ENCODE peak calls at places on chromosome 16, in eight cellular contexts. One of them, this sample, is unnamed.

GRCh38 chr16:81458149-81458669 is 13.6 kb downstream of the CMIP start:
- DNase-seq in Peyer's patch: no peak
- DNase-seq in tibial nerve: no peak
- DNase-seq in adrenal gland: no peak
- DNase-seq in GM12891: no peak
- DNase-seq in IMR-90: no peak
- DNase-seq in A549: no peak
- DNase-seq in stomach: no peak
- DNase-seq in this sample: no peak

GRCh38 chr16:67186550-67186950 is 2.8 kb upstream of the MATCAP1 start:
- DNase-seq in adrenal gland: no peak
- DNase-seq in GM12891: no peak
- DNase-seq in Peyer's patch: no peak
- DNase-seq in A549: no peak
- DNase-seq in stomach: no peak
- DNase-seq in IMR-90: no peak
- DNase-seq in tibial nerve: no peak
- DNase-seq in this sample: no peak

GRCh38 chr16:21197115-21197514 is 14.3 kb downstream of the ZP2 start:
- DNase-seq in stomach: no peak
- DNase-seq in GM12891: no peak
- DNase-seq in tibial nerve: no peak
- DNase-seq in Peyer's patch: no peak
- DNase-seq in adrenal gland: no peak
- DNase-seq in A549: no peak
- DNase-seq in IMR-90: no peak
- DNase-seq in this sample: no peak

GRCh38 chr16:66459878-66460277 is 32.8 kb downstream of the BEAN1 start:
- DNase-seq in IMR-90: no peak
- DNase-seq in adrenal gland: no peak
- DNase-seq in stomach: no peak
- DNase-seq in A549: no peak
- DNase-seq in Peyer's patch: peak
- DNase-seq in GM12891: no peak
- DNase-seq in tibial nerve: no peak
- DNase-seq in this sample: no peak

GRCh38 chr16:31916056-31916488 is 42.5 kb downstream of the ZNF267 start:
- DNase-seq in IMR-90: no peak
- DNase-seq in GM12891: no peak
- DNase-seq in tibial nerve: no peak
- DNase-seq in stomach: no peak
- DNase-seq in adrenal gland: no peak
- DNase-seq in Peyer's patch: no peak
- DNase-seq in A549: peak
- DNase-seq in this sample: peak

GRCh38 chr16:66367968-66368891 is 1.7 kb downstream of the CDH5 start:
- DNase-seq in stomach: no peak
- DNase-seq in A549: no peak
- DNase-seq in IMR-90: no peak
- DNase-seq in Peyer's patch: no peak
- DNase-seq in tibial nerve: no peak
- DNase-seq in GM12891: no peak
- DNase-seq in adrenal gland: no peak
- DNase-seq in this sample: no peak

GRCh38 chr16:10995555-10995954 is 51.2 kb downstream of the CLEC16A start:
- DNase-seq in tibial nerve: no peak
- DNase-seq in IMR-90: no peak
- DNase-seq in stomach: no peak
- DNase-seq in adrenal gland: no peak
- DNase-seq in A549: no peak
- DNase-seq in Peyer's patch: no peak
- DNase-seq in GM12891: no peak
- DNase-seq in this sample: no peak

GRCh38 chr16:17194190-17194780 is 276.5 kb downstream of the XYLT1 start:
- DNase-seq in Peyer's patch: peak
- DNase-seq in IMR-90: peak
- DNase-seq in tibial nerve: peak
- DNase-seq in GM12891: peak
- DNase-seq in A549: peak
- DNase-seq in stomach: peak
- DNase-seq in adrenal gland: peak
- DNase-seq in this sample: peak

DNA sequence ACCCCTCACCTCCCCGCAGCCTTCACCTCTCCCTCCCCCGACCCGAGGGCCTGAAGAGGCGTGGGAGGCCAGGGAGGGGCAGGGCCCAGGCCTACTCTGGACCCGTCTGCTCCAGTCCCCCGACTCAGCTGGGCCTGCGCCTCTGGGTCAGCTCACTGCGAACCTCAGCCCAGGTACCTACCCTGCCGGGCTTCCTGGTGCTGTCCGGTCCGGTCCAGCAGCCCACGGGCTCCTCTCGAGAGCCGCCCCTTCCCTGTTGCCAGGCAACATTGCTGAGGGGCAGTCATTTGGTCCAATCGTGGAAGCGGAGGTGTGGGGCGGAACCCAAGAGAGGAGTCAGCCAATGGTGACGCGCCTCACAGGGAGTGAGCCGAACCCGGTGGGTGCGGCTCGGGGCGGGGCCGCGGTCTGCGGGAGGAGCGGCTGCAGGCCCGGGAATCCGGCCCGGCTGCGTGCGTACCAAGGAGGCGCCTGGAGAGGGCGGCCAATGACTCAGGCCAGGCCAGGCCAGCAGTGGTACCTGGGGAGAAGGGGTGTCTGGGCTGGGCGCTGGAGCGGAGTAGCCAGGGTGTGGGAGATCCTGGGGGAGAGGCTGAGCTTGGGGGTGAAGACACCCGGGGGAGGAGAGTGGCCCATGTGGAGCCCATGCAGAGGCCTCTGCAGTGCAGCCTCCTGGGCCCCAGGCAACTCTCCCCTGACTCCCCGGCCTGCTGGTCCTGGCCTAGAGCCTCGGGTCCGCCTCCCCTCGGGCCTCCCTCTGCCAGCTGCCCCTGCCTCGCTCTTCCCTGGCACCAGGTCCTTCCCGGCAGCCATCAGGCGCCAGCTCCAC is at the start of gene MEAK7:
- DNase-seq in adrenal gland: peak
- DNase-seq in tibial nerve: peak
- DNase-seq in A549: peak
- DNase-seq in GM12891: peak
- DNase-seq in Peyer's patch: peak
- DNase-seq in stomach: peak
- DNase-seq in IMR-90: peak
- DNase-seq in this sample: peak
- TF ChIP-seq POLR2A in adrenal gland: no peak
- TF ChIP-seq POLR2A in tibial nerve: peak
- TF ChIP-seq POLR2A in A549: peak
- TF ChIP-seq POLR2A in GM12891: no peak
- TF ChIP-seq POLR2A in Peyer's patch: peak
- TF ChIP-seq POLR2A in stomach: no peak
- TF ChIP-seq POLR2A in IMR-90: peak
- TF ChIP-seq POLR2A in this sample: peak

GRCh38 chr16:27722266-27722636 is 172.3 kb downstream of the KATNIP start:
- DNase-seq in Peyer's patch: peak
- DNase-seq in GM12891: no peak
- DNase-seq in A549: no peak
- DNase-seq in IMR-90: no peak
- DNase-seq in stomach: no peak
- DNase-seq in tibial nerve: no peak
- DNase-seq in adrenal gland: no peak
- DNase-seq in this sample: no peak
- TF ChIP-seq POLR2A in Peyer's patch: no peak
- TF ChIP-seq POLR2A in GM12891: no peak
- TF ChIP-seq POLR2A in A549: no peak
- TF ChIP-seq POLR2A in IMR-90: no peak
- TF ChIP-seq POLR2A in stomach: no peak
- TF ChIP-seq POLR2A in tibial nerve: no peak
- TF ChIP-seq POLR2A in adrenal gland: no peak
- TF ChIP-seq POLR2A in this sample: no peak

GRCh38 chr16:29790183-29790948 is at the start of gene KIF22:
- DNase-seq in Peyer's patch: peak
- DNase-seq in tibial nerve: peak
- DNase-seq in adrenal gland: peak
- DNase-seq in A549: peak
- DNase-seq in stomach: peak
- DNase-seq in GM12891: peak
- DNase-seq in IMR-90: peak
- DNase-seq in this sample: peak
- TF ChIP-seq POLR2A in Peyer's patch: peak
- TF ChIP-seq POLR2A in tibial nerve: peak
- TF ChIP-seq POLR2A in adrenal gland: peak
- TF ChIP-seq POLR2A in A549: peak
- TF ChIP-seq POLR2A in stomach: no peak
- TF ChIP-seq POLR2A in GM12891: peak
- TF ChIP-seq POLR2A in IMR-90: peak
- TF ChIP-seq POLR2A in this sample: peak

DNA sequence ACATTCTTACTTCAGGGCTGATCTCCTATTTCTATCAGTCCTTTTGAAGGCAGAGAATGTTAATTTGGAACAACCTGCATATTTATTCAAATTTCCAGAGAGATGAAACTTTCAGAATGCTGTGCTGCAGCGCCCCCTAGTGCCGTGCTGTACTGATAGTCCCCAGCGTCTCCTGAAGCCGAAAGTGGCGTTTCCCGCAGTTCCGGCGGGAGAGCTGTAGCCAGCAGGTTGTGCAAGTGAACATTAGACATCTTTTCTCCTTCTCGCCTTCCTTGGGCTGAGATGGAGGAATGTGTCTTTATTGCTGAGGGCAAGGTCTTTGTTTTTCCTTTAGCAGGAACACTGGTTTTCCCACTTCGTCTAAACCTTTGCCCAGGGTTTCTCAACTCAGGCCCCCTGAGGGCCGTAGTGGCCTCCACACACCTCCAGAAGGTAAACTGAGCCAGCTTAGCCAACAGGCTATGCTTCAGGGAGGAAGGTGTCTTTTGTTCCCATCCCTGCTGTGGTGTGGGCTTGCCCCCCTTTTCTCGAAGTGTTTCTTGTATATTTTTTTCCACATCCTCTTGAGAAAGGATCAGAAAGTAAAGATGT is 26.4 kb downstream of the USP10 start:
- DNase-seq in tibial nerve: peak
- DNase-seq in GM12891: no peak
- DNase-seq in stomach: peak
- DNase-seq in adrenal gland: peak
- DNase-seq in A549: peak
- DNase-seq in Peyer's patch: peak
- DNase-seq in IMR-90: peak
- DNase-seq in this sample: peak
- TF ChIP-seq POLR2A in tibial nerve: no peak
- TF ChIP-seq POLR2A in GM12891: no peak
- TF ChIP-seq POLR2A in stomach: no peak
- TF ChIP-seq POLR2A in adrenal gland: no peak
- TF ChIP-seq POLR2A in A549: no peak
- TF ChIP-seq POLR2A in Peyer's patch: no peak
- TF ChIP-seq POLR2A in IMR-90: no peak
- TF ChIP-seq POLR2A in this sample: no peak

GRCh38 chr16:69563605-69564580 is 1.9 kb upstream of the NFAT5 start:
- DNase-seq in tibial nerve: no peak
- DNase-seq in Peyer's patch: no peak
- DNase-seq in GM12891: no peak
- DNase-seq in A549: peak
- DNase-seq in adrenal gland: no peak
- DNase-seq in IMR-90: peak
- DNase-seq in stomach: no peak
- DNase-seq in this sample: peak
- TF ChIP-seq POLR2A in tibial nerve: no peak
- TF ChIP-seq POLR2A in Peyer's patch: no peak
- TF ChIP-seq POLR2A in GM12891: peak
- TF ChIP-seq POLR2A in A549: no peak
- TF ChIP-seq POLR2A in adrenal gland: no peak
- TF ChIP-seq POLR2A in IMR-90: no peak
- TF ChIP-seq POLR2A in stomach: no peak
- TF ChIP-seq POLR2A in this sample: peak

GRCh38 chr16:87845213-87845612 is 24.1 kb downstream of the SLC7A5 start:
- DNase-seq in GM12891: no peak
- DNase-seq in IMR-90: no peak
- DNase-seq in A549: peak
- DNase-seq in Peyer's patch: no peak
- DNase-seq in stomach: no peak
- DNase-seq in adrenal gland: no peak
- DNase-seq in tibial nerve: no peak
- DNase-seq in this sample: no peak
- TF ChIP-seq POLR2A in GM12891: no peak
- TF ChIP-seq POLR2A in IMR-90: no peak
- TF ChIP-seq POLR2A in A549: no peak
- TF ChIP-seq POLR2A in Peyer's patch: no peak
- TF ChIP-seq POLR2A in stomach: no peak
- TF ChIP-seq POLR2A in adrenal gland: no peak
- TF ChIP-seq POLR2A in tibial nerve: no peak
- TF ChIP-seq POLR2A in this sample: no peak

GRCh38 chr16:152141-153128 is at the start of gene HBZ:
- DNase-seq in IMR-90: no peak
- DNase-seq in stomach: no peak
- DNase-seq in tibial nerve: no peak
- DNase-seq in adrenal gland: no peak
- DNase-seq in Peyer's patch: no peak
- DNase-seq in A549: no peak
- DNase-seq in GM12891: no peak
- DNase-seq in this sample: peak
- TF ChIP-seq POLR2A in IMR-90: no peak
- TF ChIP-seq POLR2A in stomach: no peak
- TF ChIP-seq POLR2A in tibial nerve: no peak
- TF ChIP-seq POLR2A in adrenal gland: no peak
- TF ChIP-seq POLR2A in Peyer's patch: no peak
- TF ChIP-seq POLR2A in A549: no peak
- TF ChIP-seq POLR2A in GM12891: no peak
- TF ChIP-seq POLR2A in this sample: no peak

This sample was measured in erythroblast.